ENCODE peak calls at places on chromosome 17, in four cellular contexts. One of them, this sample, is unnamed.

GRCh38 chr17:40190197-40191021 is 13.1 kb downstream of the RAPGEFL1 start:
- DNase-seq in brain microvascular endothelial cell: no peak
- DNase-seq in lower lobe of right lung: no peak
- DNase-seq in tibial nerve: no peak
- DNase-seq in this sample: no peak

GRCh38 chr17:65356524-65356923 is 204.9 kb downstream of the AXIN2 start:
- DNase-seq in lower lobe of right lung: no peak
- DNase-seq in brain microvascular endothelial cell: no peak
- DNase-seq in tibial nerve: no peak
- DNase-seq in this sample: no peak

GRCh38 chr17:7014995-7015586 is 2.7 kb downstream of the RNASEK start:
- DNase-seq in tibial nerve: no peak
- DNase-seq in brain microvascular endothelial cell: peak
- DNase-seq in lower lobe of right lung: no peak
- DNase-seq in this sample: peak

GRCh38 chr17:28335959-28336871 is 654 bp downstream of the TNFAIP1 start:
- DNase-seq in tibial nerve: no peak
- DNase-seq in brain microvascular endothelial cell: peak
- DNase-seq in lower lobe of right lung: no peak
- DNase-seq in this sample: peak

GRCh38 chr17:83055911-83056582 is 23.4 kb upstream of the METRNL start:
- DNase-seq in lower lobe of right lung: no peak
- DNase-seq in brain microvascular endothelial cell: peak
- DNase-seq in tibial nerve: peak
- DNase-seq in this sample: peak

GRCh38 chr17:7885357-7886226 is 3.0 kb upstream of the CHD3 start:
- DNase-seq in lower lobe of right lung: peak
- DNase-seq in tibial nerve: no peak
- DNase-seq in brain microvascular endothelial cell: no peak
- DNase-seq in this sample: no peak

GRCh38 chr17:3534881-3535252 is 22.7 kb downstream of the TRPV3 start:
- DNase-seq in brain microvascular endothelial cell: no peak
- DNase-seq in lower lobe of right lung: peak
- DNase-seq in tibial nerve: no peak
- DNase-seq in this sample: no peak

GRCh38 chr17:9239260-9239820 is 218.0 kb downstream of the NTN1 start:
- DNase-seq in brain microvascular endothelial cell: no peak
- DNase-seq in lower lobe of right lung: peak
- DNase-seq in tibial nerve: no peak
- DNase-seq in this sample: no peak

GRCh38 chr17:2282297-2282873 is 21.2 kb downstream of the SMG6 start:
- DNase-seq in brain microvascular endothelial cell: peak
- DNase-seq in tibial nerve: no peak
- DNase-seq in lower lobe of right lung: no peak
- DNase-seq in this sample: peak

GRCh38 chr17:7509937-7510336 is 25.8 kb downstream of the POLR2A start:
- DNase-seq in tibial nerve: no peak
- DNase-seq in brain microvascular endothelial cell: no peak
- DNase-seq in lower lobe of right lung: no peak
- DNase-seq in this sample: no peak

GRCh38 chr17:75006653-75007052 is 5.8 kb upstream of the MRPL58 start:
- DNase-seq in lower lobe of right lung: no peak
- DNase-seq in brain microvascular endothelial cell: no peak
- DNase-seq in tibial nerve: no peak
- DNase-seq in this sample: no peak

GRCh38 chr17:15918661-15919259 is 26.2 kb upstream of the ADORA2B start:
- DNase-seq in lower lobe of right lung: peak
- DNase-seq in brain microvascular endothelial cell: no peak
- DNase-seq in tibial nerve: no peak
- DNase-seq in this sample: no peak

GRCh38 chr17:19313746-19314651 is 48.5 kb downstream of the B9D1 start:
- DNase-seq in lower lobe of right lung: peak
- DNase-seq in brain microvascular endothelial cell: no peak
- DNase-seq in tibial nerve: no peak
- DNase-seq in this sample: no peak

GRCh38 chr17:69809331-69809730 is 265.7 kb upstream of the KCNJ16 start:
- DNase-seq in brain microvascular endothelial cell: no peak
- DNase-seq in lower lobe of right lung: no peak
- DNase-seq in tibial nerve: no peak
- DNase-seq in this sample: no peak

GRCh38 chr17:32142857-32143524 is 689 bp downstream of the RHOT1 start:
- DNase-seq in brain microvascular endothelial cell: peak
- DNase-seq in lower lobe of right lung: peak
- DNase-seq in tibial nerve: peak
- DNase-seq in this sample: peak

GRCh38 chr17:63446218-63446980 is at the start of gene CYB561:
- DNase-seq in lower lobe of right lung: peak
- DNase-seq in brain microvascular endothelial cell: no peak
- DNase-seq in tibial nerve: peak
- DNase-seq in this sample: no peak

DNA sequence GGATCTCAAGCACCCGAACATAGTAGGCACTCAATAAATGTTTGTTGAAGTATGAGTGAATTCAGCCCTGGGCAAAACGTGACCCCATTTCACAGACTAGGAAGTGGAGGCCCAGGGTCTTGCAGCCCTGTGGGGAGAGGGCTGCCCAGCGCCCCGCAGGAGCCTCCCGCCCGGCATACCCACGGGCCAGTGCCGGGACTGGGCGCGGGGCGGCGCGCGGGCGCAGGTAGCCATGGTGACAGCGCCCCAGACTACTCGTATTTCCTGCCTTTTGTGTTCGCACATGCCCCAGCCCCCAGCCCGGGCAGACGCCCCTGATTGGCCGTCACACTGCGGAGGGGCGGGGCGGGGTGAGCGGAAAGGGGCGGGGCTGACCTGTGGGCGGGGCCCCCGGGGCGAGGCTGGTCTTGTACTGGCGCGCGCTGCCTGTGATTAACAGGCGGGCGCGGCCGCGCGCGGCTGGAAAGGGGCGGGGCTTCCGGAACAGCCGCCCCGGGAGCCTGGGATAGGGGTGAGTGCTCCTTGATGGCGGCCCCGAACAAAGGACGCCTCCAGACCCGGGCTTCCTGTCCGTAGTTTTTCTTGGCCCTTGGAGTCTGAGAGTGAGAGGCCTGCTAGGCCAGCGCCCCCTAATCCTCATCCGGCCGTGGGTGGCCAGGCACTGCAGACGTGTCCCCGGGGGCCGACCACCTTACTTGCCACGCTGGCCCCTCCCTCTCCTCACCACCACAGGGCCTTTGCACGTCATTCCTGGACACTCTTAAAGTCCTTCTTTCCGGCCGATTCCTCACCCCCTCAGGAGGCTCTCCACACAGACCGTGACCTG is 71.0 kb downstream of the RAI1 start:
- DNase-seq in tibial nerve: peak
- DNase-seq in lower lobe of right lung: peak
- DNase-seq in brain microvascular endothelial cell: peak
- DNase-seq in this sample: peak
- TF ChIP-seq CTCF in tibial nerve: no peak
- TF ChIP-seq CTCF in lower lobe of right lung: peak
- TF ChIP-seq CTCF in brain microvascular endothelial cell: peak
- TF ChIP-seq CTCF in this sample: peak

GRCh38 chr17:67689534-67690177 is 28.1 kb upstream of the NOL11 start:
- DNase-seq in tibial nerve: peak
- DNase-seq in lower lobe of right lung: no peak
- DNase-seq in brain microvascular endothelial cell: peak
- DNase-seq in this sample: peak
- H3K4me3 ChIP-seq in tibial nerve: no peak
- H3K4me3 ChIP-seq in lower lobe of right lung: no peak
- H3K4me3 ChIP-seq in brain microvascular endothelial cell: no peak
- H3K4me3 ChIP-seq in this sample: no peak

GRCh38 chr17:79389896-79390295 is 221.0 kb downstream of the RBFOX3 start:
- DNase-seq in tibial nerve: no peak
- DNase-seq in lower lobe of right lung: no peak
- DNase-seq in brain microvascular endothelial cell: no peak
- DNase-seq in this sample: no peak

GRCh38 chr17:79385962-79386563 is 224.8 kb downstream of the RBFOX3 start:
- DNase-seq in brain microvascular endothelial cell: no peak
- DNase-seq in lower lobe of right lung: no peak
- DNase-seq in tibial nerve: no peak
- DNase-seq in this sample: no peak

GRCh38 chr17:79387783-79388182 is 223.1 kb downstream of the RBFOX3 start:
- DNase-seq in lower lobe of right lung: no peak
- DNase-seq in tibial nerve: no peak
- DNase-seq in brain microvascular endothelial cell: no peak
- DNase-seq in this sample: no peak

GRCh38 chr17:79391376-79391775 is 219.5 kb downstream of the RBFOX3 start:
- DNase-seq in lower lobe of right lung: no peak
- DNase-seq in brain microvascular endothelial cell: no peak
- DNase-seq in tibial nerve: no peak
- DNase-seq in this sample: no peak

DNA sequence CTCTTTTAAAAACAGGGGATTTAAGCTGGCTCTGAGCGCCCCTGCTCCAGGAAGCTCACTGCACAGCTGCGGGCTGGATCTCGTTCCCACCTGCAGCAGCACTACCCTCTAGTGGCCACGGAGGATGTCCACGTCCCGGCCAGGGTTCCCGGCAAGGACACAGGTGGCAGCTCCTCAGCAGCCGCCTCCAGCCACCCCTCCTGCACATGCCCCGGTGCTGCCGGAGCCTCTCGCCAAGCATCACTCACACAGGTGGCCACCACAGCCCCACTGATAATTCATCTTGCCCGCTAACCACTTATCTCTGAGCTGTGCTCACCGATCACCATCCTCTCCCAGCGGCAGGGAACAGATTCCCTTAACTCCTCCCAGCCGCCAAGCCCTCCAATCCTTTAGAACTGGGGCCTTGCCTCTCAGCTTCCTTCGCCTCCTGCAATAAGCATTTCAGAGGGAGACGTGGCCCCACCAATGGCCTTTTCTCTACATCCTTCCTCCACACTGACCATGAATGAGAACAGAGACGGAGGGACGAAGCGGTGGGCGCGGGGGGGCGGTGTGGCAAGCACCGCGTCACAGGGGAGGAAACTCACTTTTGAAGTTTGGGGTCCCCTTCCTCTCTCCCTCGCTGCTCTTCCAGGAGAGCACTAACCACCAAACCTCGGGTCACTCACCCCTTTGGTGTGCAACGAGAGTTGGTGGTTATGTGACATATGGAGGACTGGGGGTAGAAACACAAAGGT is 222.1 kb downstream of the RBFOX3 start:
- DNase-seq in tibial nerve: no peak
- DNase-seq in brain microvascular endothelial cell: peak
- DNase-seq in lower lobe of right lung: peak
- DNase-seq in this sample: peak
- TF ChIP-seq CTCF in tibial nerve: no peak
- TF ChIP-seq CTCF in brain microvascular endothelial cell: peak
- TF ChIP-seq CTCF in lower lobe of right lung: peak
- TF ChIP-seq CTCF in this sample: peak

DNA sequence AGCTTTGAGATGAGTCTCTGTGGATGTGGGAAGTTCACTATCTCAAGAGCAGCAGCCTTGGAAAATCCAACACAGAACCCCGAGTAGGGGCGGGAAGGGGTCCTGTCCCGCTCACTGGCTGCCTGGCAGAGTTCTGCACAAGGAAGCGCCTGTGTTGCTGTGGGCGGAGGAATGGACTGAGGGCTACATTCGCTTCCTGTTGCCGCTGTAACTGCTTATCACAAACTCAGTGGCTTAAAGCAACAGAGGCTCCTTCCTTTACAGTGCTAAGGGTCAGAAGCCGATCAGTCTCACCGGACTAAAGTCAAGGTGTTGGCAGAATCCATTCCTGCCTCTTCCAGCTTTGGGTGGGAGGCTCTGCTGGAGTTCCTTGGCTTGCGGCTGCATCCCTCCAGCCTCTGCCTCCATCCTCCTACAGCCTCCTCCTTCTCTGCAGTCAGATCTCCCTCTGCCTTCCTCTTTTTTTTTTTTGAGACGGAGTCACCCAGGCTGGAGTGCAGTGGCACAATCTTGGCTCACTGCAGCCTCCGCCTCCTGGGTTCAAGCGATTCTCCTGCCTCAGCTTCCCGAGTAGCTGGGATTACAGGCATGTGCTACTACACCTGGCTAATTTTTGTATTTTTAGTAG is 305.3 kb downstream of the SEC14L1 start:
- DNase-seq in tibial nerve: no peak
- DNase-seq in brain microvascular endothelial cell: peak
- DNase-seq in lower lobe of right lung: peak
- DNase-seq in this sample: no peak
- H3K4me3 ChIP-seq in tibial nerve: peak
- H3K4me3 ChIP-seq in brain microvascular endothelial cell: no peak
- H3K4me3 ChIP-seq in lower lobe of right lung: peak
- H3K4me3 ChIP-seq in this sample: no peak

DNA sequence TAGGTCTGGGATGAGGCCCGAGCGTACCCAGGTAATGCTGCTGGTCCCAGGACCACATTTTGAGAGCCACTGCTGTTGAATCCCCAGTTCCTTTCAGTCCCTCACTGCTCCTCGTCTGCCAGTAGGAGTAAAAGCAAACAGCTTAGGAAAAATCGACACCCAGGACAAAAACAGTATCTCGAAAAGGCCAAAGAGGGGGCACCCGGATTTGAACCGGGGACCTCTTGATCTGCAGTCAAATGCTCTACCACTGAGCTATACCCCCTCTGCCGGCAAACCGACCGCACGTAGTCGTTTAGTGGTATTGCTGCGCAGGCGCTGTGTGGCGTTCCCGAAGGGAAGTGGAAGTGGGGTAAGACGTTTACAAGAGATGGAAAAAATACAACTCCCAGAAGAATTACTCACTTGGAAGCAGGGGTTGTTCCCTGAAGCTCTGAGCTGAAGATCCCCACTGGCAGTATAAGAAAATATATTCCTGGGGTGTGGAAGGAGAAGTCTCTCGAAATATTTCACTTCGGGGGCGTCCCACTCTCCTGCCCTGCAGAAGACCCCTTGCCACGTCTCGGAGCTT is 2.2 kb upstream of the PLXDC1 start:
- DNase-seq in tibial nerve: peak
- DNase-seq in lower lobe of right lung: peak
- DNase-seq in brain microvascular endothelial cell: peak
- DNase-seq in this sample: peak
- TF ChIP-seq CTCF in tibial nerve: no peak
- TF ChIP-seq CTCF in lower lobe of right lung: no peak
- TF ChIP-seq CTCF in brain microvascular endothelial cell: peak
- TF ChIP-seq CTCF in this sample: peak

GRCh38 chr17:49422714-49423113 is 8.0 kb upstream of the PHB1 start:
- DNase-seq in lower lobe of right lung: no peak
- DNase-seq in brain microvascular endothelial cell: no peak
- DNase-seq in tibial nerve: no peak
- DNase-seq in this sample: no peak
- H3K4me3 ChIP-seq in lower lobe of right lung: no peak
- H3K4me3 ChIP-seq in brain microvascular endothelial cell: no peak
- H3K4me3 ChIP-seq in tibial nerve: no peak
- H3K4me3 ChIP-seq in this sample: no peak

GRCh38 chr17:11035681-11036080 is 197.8 kb upstream of the PIRT start:
- DNase-seq in brain microvascular endothelial cell: no peak
- DNase-seq in tibial nerve: no peak
- DNase-seq in lower lobe of right lung: no peak
- DNase-seq in this sample: no peak

GRCh38 chr17:11028349-11028748 is 190.5 kb upstream of the PIRT start:
- DNase-seq in tibial nerve: no peak
- DNase-seq in brain microvascular endothelial cell: no peak
- DNase-seq in lower lobe of right lung: no peak
- DNase-seq in this sample: no peak

GRCh38 chr17:11026903-11027302 is 189.0 kb upstream of the PIRT start:
- DNase-seq in tibial nerve: no peak
- DNase-seq in brain microvascular endothelial cell: no peak
- DNase-seq in lower lobe of right lung: no peak
- DNase-seq in this sample: no peak

GRCh38 chr17:11031787-11032186 is 193.9 kb upstream of the PIRT start:
- DNase-seq in tibial nerve: no peak
- DNase-seq in lower lobe of right lung: no peak
- DNase-seq in brain microvascular endothelial cell: no peak
- DNase-seq in this sample: no peak
- TF ChIP-seq CTCF in tibial nerve: no peak
- TF ChIP-seq CTCF in lower lobe of right lung: no peak
- TF ChIP-seq CTCF in brain microvascular endothelial cell: peak
- TF ChIP-seq CTCF in this sample: no peak

This sample was measured in astrocyte of the cerebellum.